ENCODE peak calls at places on chromosomes 1 and 21, in four cellular contexts. N is BJ, C is right atrium auricular region, T is endodermal cell. P is an unnamed sample. For H3K27me3 and H3K36me3, the result is how much of the 10 kb centered on the place peaks cover.

GRCh38 chr1:197725044-197725443 is 50.2 kb downstream of the DENND1B start:
- DNase-seq in N (no peak), C (no peak), T (no peak), P (no peak)

GRCh38 chr1:110602466-110602865 is 3.7 kb downstream of the KCNA2 start:
- DNase-seq in C (no peak), T (peak), N (no peak), P (no peak)

GRCh38 chr21:38955495-38955894 is 149.8 kb downstream of the ETS2 start:
- DNase-seq in C (no peak), N (no peak), T (no peak), P (no peak)

GRCh38 chr1:219549215-219549614 is 63.7 kb downstream of the ZC3H11B start:
- DNase-seq in N (no peak), C (no peak), T (no peak), P (no peak)

GRCh38 chr1:229258851-229259110 is 12.1 kb upstream of the RAB4A start:
- DNase-seq in N (no peak), C (no peak), T (peak), P (peak)

GRCh38 chr1:234988160-234988528 is 140.5 kb downstream of the TOMM20 start:
- DNase-seq in N (no peak), C (no peak), T (no peak), P (no peak)

GRCh38 chr1:181062800-181063428 is 25.6 kb upstream of the IER5 start:
- DNase-seq in C (no peak), N (peak), T (no peak), P (no peak)

GRCh38 chr21:26969971-26970725 is 3.3 kb upstream of the ADAMTS5 start:
- DNase-seq in N (no peak), C (no peak), T (no peak), P (no peak)

GRCh38 chr1:58745666-58746065 is 38.2 kb downstream of the JUN start:
- DNase-seq in T (no peak), C (no peak), N (no peak), P (no peak)

GRCh38 chr1:233668725-233669294 is 54.9 kb downstream of the KCNK1 start:
- DNase-seq in T (no peak), N (peak), C (peak), P (no peak)

GRCh38 chr1:36542024-36542961 is 59.6 kb upstream of the CSF3R start:
- DNase-seq in T (peak), C (no peak), N (no peak), P (no peak)

GRCh38 chr1:154325583-154326545 is 539 bp downstream of the ATP8B2 start:
- DNase-seq in T (peak), N (peak), C (peak), P (peak)

GRCh38 chr1:205275133-205275532 is 46.4 kb downstream of the NUAK2 start:
- DNase-seq in N (no peak), C (no peak), T (no peak), P (peak)

GRCh38 chr1:38250356-38250755 is 203.8 kb upstream of the POU3F1 start:
- DNase-seq in N (no peak), T (no peak), C (no peak), P (no peak)

GRCh38 chr1:235513495-235514366 is 9.5 kb upstream of the B3GALNT2 start:
- DNase-seq in C (no peak), N (no peak), T (peak), P (peak)

GRCh38 chr1:39761557-39762260 is 9.4 kb downstream of the OXCT2 start:
- DNase-seq in N (no peak), T (no peak), C (no peak), P (no peak)

GRCh38 chr1:22900451-22900850 is 72.2 kb downstream of the LACTBL1 start:
- DNase-seq in C (no peak), T (no peak), N (no peak), P (no peak)

GRCh38 chr1:220170836-220171526 is 77.0 kb downstream of the IARS2 start:
- DNase-seq in C (no peak), N (no peak), T (no peak), P (no peak)

GRCh38 chr1:240611619-240612490 is at the start of gene GREM2:
- DNase-seq in C (no peak), N (peak), T (peak), P (peak)
- H3K4me3 ChIP-seq in C (peak), N (peak), T (peak), P (peak)

DNA sequence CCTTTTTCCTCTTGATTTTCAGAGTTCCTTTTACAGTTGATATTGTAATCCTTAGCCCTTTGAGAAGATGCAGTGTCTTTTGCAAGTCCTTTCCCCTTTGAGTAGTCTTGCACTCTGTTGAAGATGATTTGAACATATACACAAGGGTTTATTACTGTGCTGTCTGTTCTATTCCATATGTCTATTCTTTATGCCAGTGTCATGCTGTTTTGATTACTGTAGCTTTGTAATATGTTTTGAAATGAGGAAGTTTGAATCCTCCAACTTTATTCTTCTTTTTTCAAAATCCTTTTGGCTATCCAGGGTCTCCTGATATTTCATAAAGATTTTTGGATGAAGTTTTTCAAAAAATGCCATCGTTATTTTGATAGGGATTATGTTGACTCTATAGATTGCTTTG is 101.0 kb downstream of the POFUT2 start:
- DNase-seq in C (no peak), T (no peak), N (no peak), P (no peak)
- H3K27me3 ChIP-seq in C (under half), T (under half), N (under half), P (under half)

GRCh38 chr21:31502537-31503143 is 156.9 kb upstream of the SOD1 start:
- DNase-seq in T (no peak), C (no peak), N (no peak), P (no peak)

GRCh38 chr21:31500976-31501375 is 156.9 kb upstream of the TIAM1 start:
- DNase-seq in T (no peak), C (no peak), N (no peak), P (no peak)

GRCh38 chr21:31500071-31500470 is 156.0 kb upstream of the TIAM1 start:
- DNase-seq in C (no peak), T (no peak), N (no peak), P (no peak)

GRCh38 chr21:31503467-31503866 is 156.0 kb upstream of the SOD1 start:
- DNase-seq in N (no peak), C (no peak), T (no peak), P (no peak)

DNA sequence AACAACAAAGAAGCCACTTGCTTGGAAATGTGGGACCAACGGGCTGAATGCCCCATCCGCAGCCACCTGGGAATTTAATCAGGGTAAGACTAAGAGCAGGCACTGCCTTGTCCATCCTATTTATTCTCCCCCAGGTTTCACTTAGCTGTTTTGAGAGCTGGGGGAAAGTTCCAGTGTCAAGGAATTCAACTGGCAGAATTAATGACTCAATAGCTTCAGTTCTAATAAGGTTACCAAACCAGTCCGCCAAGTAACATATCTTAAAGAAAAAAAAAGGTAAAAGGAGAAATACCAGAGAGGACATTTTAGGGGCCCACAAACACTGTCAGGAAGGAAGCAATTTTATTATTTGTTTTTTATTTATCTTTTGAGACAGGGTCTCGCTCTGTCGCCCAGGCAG is 157.6 kb upstream of the SOD1 start:
- DNase-seq in C (no peak), T (no peak), N (no peak), P (no peak)
- H3K36me3 ChIP-seq in C (under half), T (under half), N (under half), P (under half)

GRCh38 chr1:75981188-75981897 is 49.1 kb upstream of the ASB17 start:
- DNase-seq in C (no peak), T (no peak), N (no peak), P (no peak)
- H3K4me3 ChIP-seq in C (no peak), T (no peak), N (no peak), P (no peak)

GRCh38 chr1:118974641-118975040 is 13.5 kb downstream of the TBX15 start:
- DNase-seq in N (no peak), C (no peak), T (no peak), P (no peak)
- H3K27me3 ChIP-seq in N (under half), C (under half), T (under half), P (under half)

GRCh38 chr1:43804569-43804968 is 97.2 kb downstream of the ST3GAL3 start:
- DNase-seq in N (no peak), T (peak), C (no peak), P (peak)
- H3K36me3 ChIP-seq in N (under half), T (under half), C (under half), P (under half)

P was measured in H7.